ENCODE peak calls at places on chromosome 19, in ten cellular contexts. C, P, E, H, Z, X, I, L, Q and V are unnamed samples.

GRCh38 chr19:15260939-15261338 is 28.7 kb upstream of the EPHX3 start:
- DNase-seq in C (peak; percentile 23), P (no peak), E (no peak), H (no peak), Z (no peak), X (no peak), I (no peak), L (no peak), Q (no peak), V (no peak)

GRCh38 chr19:17933414-17934129 is 757 bp downstream of the CCDC124 start:
- DNase-seq in C (peak; percentile 40), P (no peak), E (no peak), H (peak; percentile 9), Z (peak; percentile 41), X (no peak), I (no peak), L (no peak), Q (no peak), V (no peak)

GRCh38 chr19:5572556-5573286 is 5.0 kb upstream of the TINCR start:
- DNase-seq in C (no peak), P (no peak), E (peak; percentile 68), H (no peak), Z (no peak), X (no peak), I (no peak), L (no peak), Q (no peak), V (no peak)

GRCh38 chr19:1015061-1015781 is 5.7 kb downstream of the TMEM259 start:
- DNase-seq in C (no peak), P (no peak), E (peak; percentile 31), H (no peak), Z (no peak), X (no peak), I (no peak), L (no peak), Q (no peak), V (no peak)

GRCh38 chr19:14354445-14354844 is 26.8 kb upstream of the ADGRE5 start:
- DNase-seq in C (no peak), P (no peak), E (no peak), H (peak; percentile 31), Z (no peak), X (no peak), I (no peak), L (no peak), Q (no peak), V (no peak)

GRCh38 chr19:30719189-30719990 is 347.2 kb downstream of the ZNF536 start:
- DNase-seq in C (peak; percentile 26), P (peak; percentile 32), E (peak; percentile 73), H (peak; percentile 45), Z (no peak), X (peak; percentile 24), I (peak; percentile 59), L (peak; percentile 84), Q (peak; percentile 70), V (no peak)

GRCh38 chr19:39558623-39559117 is 18.7 kb upstream of the EID2 start:
- DNase-seq in C (no peak), P (no peak), E (no peak), H (no peak), Z (no peak), X (no peak), I (no peak), L (no peak), Q (no peak), V (no peak)

GRCh38 chr19:13150919-13151604 is 851 bp downstream of the IER2 start:
- DNase-seq in C (no peak), P (peak; percentile 16), E (no peak), H (peak; percentile 58), Z (no peak), X (no peak), I (peak; percentile 33), L (no peak), Q (no peak), V (peak; percentile 45)

GRCh38 chr19:23440207-23440606 is 44.9 kb upstream of the ZNF91 start:
- DNase-seq in C (no peak), P (no peak), E (no peak), H (no peak), Z (no peak), X (no peak), I (no peak), L (no peak), Q (peak; percentile 47), V (no peak)

GRCh38 chr19:23436318-23436717 is 41.0 kb upstream of the ZNF91 start:
- DNase-seq in C (no peak), P (no peak), E (no peak), H (no peak), Z (no peak), X (no peak), I (peak; percentile 3), L (no peak), Q (peak; percentile 35), V (no peak)

GRCh38 chr19:23436944-23437343 is 41.7 kb upstream of the ZNF91 start:
- DNase-seq in C (no peak), P (no peak), E (no peak), H (no peak), Z (no peak), X (no peak), I (no peak), L (no peak), Q (peak; percentile 29), V (no peak)

GRCh38 chr19:23439623-23440022 is 44.4 kb upstream of the ZNF91 start:
- DNase-seq in C (no peak), P (no peak), E (no peak), H (no peak), Z (no peak), X (no peak), I (no peak), L (no peak), Q (peak; percentile 35), V (no peak)

GRCh38 chr19:23437901-23438300 is 42.6 kb upstream of the ZNF91 start:
- DNase-seq in C (no peak), P (no peak), E (no peak), H (no peak), Z (no peak), X (no peak), I (no peak), L (no peak), Q (peak; percentile 10), V (no peak)
- TF ChIP-seq CTCF in C (no peak), P (no peak), E (no peak), H (no peak), Z (no peak), X (no peak), I (no peak), L (no peak), Q (peak; percentile 3), V (no peak)

GRCh38 chr19:41930322-41930722 is 2.1 kb upstream of the ERFL start:
- DNase-seq in C (no peak), P (no peak), E (no peak), H (no peak), Z (no peak), X (no peak), I (no peak), L (no peak), Q (no peak), V (no peak)

GRCh38 chr19:41933131-41933458 is 4.8 kb upstream of the ERFL start:
- DNase-seq in C (no peak), P (no peak), E (no peak), H (no peak), Z (no peak), X (no peak), I (no peak), L (no peak), Q (no peak), V (no peak)

GRCh38 chr19:41929536-41930071 is 1.4 kb upstream of the ERFL start:
- DNase-seq in C (no peak), P (no peak), E (no peak), H (no peak), Z (no peak), X (no peak), I (no peak), L (no peak), Q (no peak), V (no peak)

GRCh38 chr19:41932259-41933130 is 4.2 kb upstream of the ERFL start:
- DNase-seq in C (no peak), P (no peak), E (no peak), H (no peak), Z (no peak), X (no peak), I (no peak), L (no peak), Q (no peak), V (no peak)

DNA sequence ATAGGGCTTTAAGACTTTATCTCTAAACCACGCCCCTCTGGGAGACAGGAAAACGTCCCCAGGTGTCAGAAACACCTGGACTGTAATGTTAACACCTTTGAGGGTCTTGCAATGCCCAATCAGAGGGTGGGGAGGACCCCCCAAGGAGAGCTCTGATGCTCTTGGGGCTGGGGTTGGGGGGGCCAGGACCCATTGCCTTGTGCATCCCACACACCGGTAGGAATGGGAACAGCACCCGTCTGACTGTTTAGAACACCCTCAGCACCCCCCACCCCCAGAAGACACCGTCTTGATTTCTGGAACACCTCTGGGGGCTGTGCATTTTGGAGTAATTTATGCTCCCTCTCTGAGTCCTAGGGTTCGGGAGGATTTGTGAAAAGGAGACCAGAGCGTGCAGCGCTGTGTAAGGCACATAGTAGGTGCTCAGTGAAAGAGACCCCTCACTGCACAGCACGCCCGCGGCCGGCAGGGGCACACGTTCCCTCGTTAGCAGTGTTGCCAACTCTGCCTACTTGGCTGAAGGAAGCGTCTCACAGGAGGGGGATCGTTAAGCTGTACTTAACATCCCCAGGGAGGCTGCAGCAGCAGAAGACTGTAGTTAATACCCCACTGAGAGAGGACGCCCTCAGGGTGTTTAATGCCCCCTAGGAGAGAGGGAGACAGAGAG is 2.8 kb upstream of the ERFL start:
- DNase-seq in C (no peak), P (no peak), E (no peak), H (no peak), Z (no peak), X (no peak), I (no peak), L (no peak), Q (no peak), V (no peak)
- TF ChIP-seq CTCF in C (peak; percentile 36), P (peak; percentile 56), E (no peak), H (peak; percentile 44), Z (peak; percentile 43), X (peak; percentile 50), I (peak; percentile 31), L (no peak), Q (no peak), V (peak; percentile 62)

GRCh38 chr19:20243629-20244028 is 76.6 kb downstream of the ZNF486 start:
- DNase-seq in C (no peak), P (no peak), E (no peak), H (no peak), Z (no peak), X (no peak), I (no peak), L (no peak), Q (no peak), V (no peak)

GRCh38 chr19:20245309-20245708 is 78.3 kb downstream of the ZNF486 start:
- DNase-seq in C (no peak), P (no peak), E (no peak), H (no peak), Z (no peak), X (no peak), I (no peak), L (no peak), Q (no peak), V (no peak)

GRCh38 chr19:20244356-20244755 is 77.3 kb downstream of the ZNF486 start:
- DNase-seq in C (no peak), P (no peak), E (no peak), H (no peak), Z (no peak), X (no peak), I (no peak), L (no peak), Q (no peak), V (no peak)

GRCh38 chr19:20250627-20251026 is 83.6 kb downstream of the ZNF486 start:
- DNase-seq in C (no peak), P (no peak), E (no peak), H (no peak), Z (no peak), X (no peak), I (no peak), L (no peak), Q (no peak), V (no peak)

DNA sequence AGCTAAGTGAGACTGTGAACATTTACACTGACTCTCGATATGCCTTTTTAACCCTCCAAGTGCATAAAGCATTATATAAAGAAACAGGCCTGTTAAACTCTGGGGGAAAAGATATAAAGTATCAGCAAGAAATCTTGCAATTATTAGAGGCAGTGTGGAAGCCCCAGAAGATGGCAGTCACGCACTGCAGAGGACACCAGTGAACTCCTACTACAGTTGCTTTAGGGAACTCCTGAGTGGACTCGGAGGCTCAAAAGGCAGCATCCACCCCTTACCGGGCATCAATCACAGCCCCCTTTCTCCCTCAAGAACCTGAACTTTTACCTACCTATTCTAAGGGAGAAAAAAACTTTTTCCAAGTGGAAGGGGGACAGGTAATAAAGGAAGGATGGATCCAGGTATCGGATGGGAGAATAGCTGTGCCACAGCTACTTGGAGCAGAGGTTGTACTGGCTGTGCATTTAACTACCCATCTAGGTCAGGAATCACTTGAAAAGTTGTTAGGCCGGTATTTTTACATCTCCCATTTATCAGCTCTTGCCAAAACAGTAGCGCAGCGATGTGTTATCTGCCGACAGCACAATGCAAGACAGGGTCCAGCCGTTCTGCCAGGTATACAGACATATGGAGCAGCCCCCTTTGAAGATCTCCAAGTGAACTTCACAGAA is 80.1 kb downstream of the ZNF486 start:
- DNase-seq in C (peak; percentile 2), P (peak; percentile 45), E (peak; percentile 38), H (no peak), Z (no peak), X (peak; percentile 29), I (peak; percentile 38), L (peak; percentile 35), Q (no peak), V (no peak)
- TF ChIP-seq CTCF in C (peak; percentile 31), P (no peak), E (no peak), H (peak; percentile 50), Z (peak; percentile 47), X (peak; percentile 74), I (peak; percentile 56), L (peak; percentile 63), Q (peak; percentile 33), V (peak; percentile 35)

GRCh38 chr19:49799798-49800376 is 13.2 kb downstream of the FUZ start:
- DNase-seq in C (no peak), P (peak; percentile 51), E (no peak), H (no peak), Z (no peak), X (no peak), I (no peak), L (no peak), Q (no peak), V (no peak)
- TF ChIP-seq CTCF in C (no peak), P (no peak), E (no peak), H (peak; percentile 30), Z (peak; percentile 25), X (no peak), I (no peak), L (no peak), Q (peak; percentile 31), V (peak; percentile 28)